ENCODE peak calls at places on chromosomes 7 and 10, in four cellular contexts. P, W, T and R are unnamed samples.

GRCh38 chr7:30285531-30286284 is 1.3 kb downstream of the ZNRF2 start:
- DNase-seq in P (no peak), W (peak), T (peak), R (no peak)

GRCh38 chr10:47404446-47404845 is 20.4 kb upstream of the ZNF488 start:
- DNase-seq in P (no peak), W (peak), T (no peak), R (no peak)

GRCh38 chr7:26101471-26102151 is 50.4 kb upstream of the NFE2L3 start:
- DNase-seq in P (no peak), W (peak), T (no peak), R (no peak)

GRCh38 chr7:74012842-74013249 is 15.1 kb upstream of the ELN start:
- DNase-seq in P (no peak), W (peak), T (no peak), R (no peak)

GRCh38 chr10:32266979-32267378 is 80.0 kb downstream of the EPC1 start:
- DNase-seq in P (no peak), W (peak), T (no peak), R (no peak)

GRCh38 chr10:73000973-73001372 is 46.4 kb upstream of the PLA2G12B start:
- DNase-seq in P (no peak), W (no peak), T (no peak), R (no peak)

GRCh38 chr7:114703677-114704076 is 218.2 kb upstream of the MDFIC start:
- DNase-seq in P (peak), W (no peak), T (no peak), R (no peak)

GRCh38 chr10:92891885-92892705 is 43.8 kb downstream of the EXOC6 start:
- DNase-seq in P (peak), W (peak), T (no peak), R (peak)

GRCh38 chr10:96285331-96285752 is 14.0 kb upstream of the BLNK start:
- DNase-seq in P (no peak), W (peak), T (no peak), R (no peak)

GRCh38 chr7:142602183-142602582 is 147.1 kb upstream of the PRSS1 start:
- DNase-seq in P (no peak), W (no peak), T (no peak), R (no peak)

GRCh38 chr7:28298870-28299484 is 113.3 kb upstream of the CREB5 start:
- DNase-seq in P (no peak), W (peak), T (no peak), R (peak)

GRCh38 chr7:522071-522937 is 2.7 kb upstream of the PDGFA start:
- DNase-seq in P (no peak), W (peak), T (peak), R (no peak)

GRCh38 chr10:116702165-116702564 is 40.2 kb downstream of the HSPA12A start:
- DNase-seq in P (no peak), W (no peak), T (no peak), R (no peak)

GRCh38 chr7:100476903-100477870 is 1.8 kb downstream of the TSC22D4 start:
- DNase-seq in P (no peak), W (peak), T (peak), R (no peak)

GRCh38 chr10:86434651-86435050 is 68.1 kb upstream of the GRID1 start:
- DNase-seq in P (no peak), W (no peak), T (no peak), R (no peak)
- H3K4me3 ChIP-seq in P (no peak), W (no peak), T (no peak), R (no peak)

GRCh38 chr7:117277576-117277975 is 45.3 kb downstream of the WNT2 start:
- DNase-seq in P (no peak), W (no peak), T (no peak), R (no peak)
- H3K4me3 ChIP-seq in P (no peak), W (no peak), T (no peak), R (no peak)

DNA sequence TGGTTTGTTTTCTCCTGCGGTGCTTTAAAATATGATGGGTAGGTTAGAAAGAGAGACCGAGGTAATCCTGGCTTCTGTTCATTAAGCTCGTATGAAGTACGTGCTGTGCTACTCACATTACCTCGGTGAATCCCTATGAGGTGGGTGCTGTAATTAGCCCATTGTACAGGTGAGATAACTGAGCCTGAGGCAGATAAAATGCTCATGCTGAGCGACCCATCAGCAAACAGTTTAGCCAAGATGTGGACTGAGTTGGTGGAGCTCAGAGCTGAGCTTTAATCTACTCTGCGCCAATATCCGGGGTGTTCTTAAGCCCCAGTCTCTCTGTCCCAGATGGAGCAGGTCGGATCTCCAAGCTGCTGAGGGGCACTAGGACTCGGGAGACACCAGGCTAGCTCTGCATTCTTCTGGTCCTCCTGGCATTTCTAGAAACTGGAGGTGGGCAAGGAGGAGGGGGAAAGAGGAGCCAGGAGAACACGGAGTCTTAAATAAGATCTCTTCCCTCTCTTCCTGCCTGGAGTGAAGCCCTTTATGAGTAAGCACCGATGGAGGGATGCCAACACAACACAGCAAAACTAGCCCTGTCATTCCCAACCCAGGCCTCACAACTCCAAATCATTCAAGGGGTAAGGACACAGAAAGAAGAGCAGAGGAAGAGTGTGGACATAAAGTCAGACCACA is 458.5 kb downstream of the KCNMA1 start:
- DNase-seq in P (peak), W (peak), T (no peak), R (no peak)
- H3K4me3 ChIP-seq in P (no peak), W (no peak), T (no peak), R (no peak)

GRCh38 chr10:13827418-13827817 is 240.7 kb downstream of the PRPF18 start:
- DNase-seq in P (no peak), W (no peak), T (no peak), R (no peak)
- H3K4me3 ChIP-seq in P (peak), W (no peak), T (no peak), R (no peak)

GRCh38 chr10:102713814-102714620 is at the start of gene ARL3:
- DNase-seq in P (peak), W (peak), T (peak), R (no peak)

GRCh38 chr10:102713483-102713813 is 749 bp downstream of the ARL3 start:
- DNase-seq in P (no peak), W (no peak), T (no peak), R (no peak)

GRCh38 chr10:102718220-102718619 is 3.8 kb downstream of the SFXN2 start:
- DNase-seq in P (no peak), W (peak), T (no peak), R (no peak)

GRCh38 chr10:102714621-102715455 is at the start of gene SFXN2:
- DNase-seq in P (no peak), W (peak), T (no peak), R (no peak)

GRCh38 chr10:102715880-102716279 is 1.4 kb downstream of the SFXN2 start:
- DNase-seq in P (no peak), W (no peak), T (no peak), R (no peak)
- H3K4me3 ChIP-seq in P (no peak), W (peak), T (no peak), R (no peak)